ENCODE peak calls at places on chromosomes 11 and 22, in five cellular contexts. N is LoVo; F is anterior cingulate cortex; G is T-helper 2 cell; C is effector memory CD4-positive, alpha-beta T cell. Q is an unnamed sample.

GRCh38 chr11:88402192-88402715 is 64.7 kb upstream of the CTSC start:
- DNase-seq in F (no peak), G (no peak), C (no peak), N (no peak), Q (no peak)

GRCh38 chr11:1670928-1671371 is 26.0 kb upstream of the KRTAP5-6 start:
- DNase-seq in N (no peak), C (no peak), G (no peak), F (no peak), Q (no peak)

GRCh38 chr11:132941024-132941646 is 591.2 kb downstream of the OPCML start:
- DNase-seq in C (no peak), N (peak), G (no peak), F (peak), Q (no peak)

GRCh38 chr11:128244896-128245295 is 342.5 kb downstream of the ETS1 start:
- DNase-seq in N (no peak), F (no peak), C (no peak), G (no peak), Q (no peak)

GRCh38 chr22:50525991-50526848 is 822 bp upstream of the SCO2 start:
- DNase-seq in F (peak), N (peak), G (peak), C (peak), Q (peak)

GRCh38 chr11:115168229-115168671 is 336.0 kb downstream of the CADM1 start:
- DNase-seq in N (no peak), F (peak), G (no peak), C (no peak), Q (no peak)

GRCh38 chr22:31604746-31605705 is 57.0 kb downstream of the PISD start:
- DNase-seq in F (no peak), N (no peak), C (no peak), G (no peak), Q (no peak)

GRCh38 chr11:20038969-20039368 is 121.3 kb downstream of the DBX1 start:
- DNase-seq in N (no peak), C (no peak), G (no peak), F (no peak), Q (no peak)

GRCh38 chr22:22527312-22527711 is 7.2 kb upstream of the ZNF280A start:
- DNase-seq in F (no peak), C (no peak), G (no peak), N (no peak), Q (no peak)

GRCh38 chr22:38271927-38272372 is 860 bp downstream of the TMEM184B start:
- DNase-seq in C (no peak), F (no peak), N (peak), G (no peak), Q (no peak)

GRCh38 chr22:18121436-18122253 is 11.0 kb downstream of the TUBA8 start:
- DNase-seq in C (no peak), G (no peak), F (no peak), N (no peak), Q (no peak)

GRCh38 chr11:96049426-96049825 is 125.5 kb upstream of the MTMR2 start:
- DNase-seq in G (no peak), F (no peak), C (no peak), N (no peak), Q (no peak)

GRCh38 chr11:30000986-30001385 is 15.8 kb downstream of the KCNA4 start:
- DNase-seq in F (no peak), G (no peak), N (no peak), C (no peak), Q (no peak)

GRCh38 chr11:2708757-2709281 is 9.0 kb upstream of the KCNQ1OT1 start:
- DNase-seq in N (no peak), F (no peak), C (no peak), G (no peak), Q (no peak)

GRCh38 chr11:78420796-78421209 is 3.2 kb upstream of the GAB2 start:
- DNase-seq in C (no peak), G (peak), N (no peak), F (no peak), Q (no peak)

GRCh38 chr11:16596231-16596630 is 142.2 kb upstream of the C11orf58 start:
- DNase-seq in C (no peak), G (no peak), F (no peak), N (no peak), Q (no peak)

GRCh38 chr22:41620646-41621098 is at the start of gene DESI1:
- DNase-seq in G (no peak), N (no peak), F (no peak), C (no peak), Q (no peak)

GRCh38 chr11:68337399-68337835 is 25.0 kb downstream of the LRP5 start:
- DNase-seq in G (no peak), C (no peak), N (no peak), F (no peak), Q (no peak)

GRCh38 chr11:8604078-8604723 is 10.2 kb upstream of the STK33 start:
- DNase-seq in G (no peak), F (no peak), N (peak), C (no peak), Q (no peak)

GRCh38 chr11:65014146-65014960 is at the start of gene ARL2:
- DNase-seq in G (peak), N (no peak), C (peak), F (no peak), Q (no peak)

GRCh38 chr11:130718118-130718517 is 198.2 kb downstream of the SNX19 start:
- DNase-seq in G (no peak), N (no peak), F (no peak), C (no peak), Q (no peak)

GRCh38 chr11:79265756-79266322 is 175.0 kb downstream of the TENM4 start:
- DNase-seq in C (no peak), N (no peak), F (no peak), G (no peak), Q (no peak)

GRCh38 chr11:10488581-10489443 is 33.7 kb downstream of the AMPD3 start:
- DNase-seq in C (no peak), N (peak), G (no peak), F (no peak), Q (no peak)

GRCh38 chr11:72983560-72983959 is 158.6 kb downstream of the FCHSD2 start:
- DNase-seq in N (no peak), C (no peak), F (no peak), G (no peak), Q (no peak)

GRCh38 chr22:39026509-39027150 is 5.7 kb downstream of the APOBEC3D start:
- DNase-seq in N (no peak), C (no peak), G (no peak), F (no peak), Q (no peak)

GRCh38 chr11:69417211-69418085 is 64.0 kb upstream of the LINC01488 start:
- DNase-seq in C (no peak), G (no peak), N (no peak), F (no peak), Q (no peak)

GRCh38 chr22:48089601-48090331 is 1327.3 kb downstream of the TBC1D22A start:
- DNase-seq in F (no peak), C (no peak), N (no peak), G (no peak), Q (no peak)

GRCh38 chr22:19892249-19892879 is 37.7 kb upstream of the GNB1L start:
- DNase-seq in F (no peak), C (peak), G (peak), N (no peak), Q (no peak)

GRCh38 chr11:106156290-106156937 is 79.0 kb downstream of the AASDHPPT start:
- DNase-seq in F (no peak), N (peak), G (no peak), C (no peak), Q (no peak)

GRCh38 chr11:67389477-67389876 is 2.3 kb upstream of the RAD9A start:
- DNase-seq in G (peak), N (peak), F (no peak), C (no peak), Q (no peak)

GRCh38 chr11:121716060-121716459 is 263.3 kb upstream of the SORL1-AS1 start:
- DNase-seq in C (no peak), N (no peak), G (no peak), F (no peak), Q (no peak)

GRCh38 chr11:70067036-70067435 is 11.1 kb upstream of the ANO1 start:
- DNase-seq in N (no peak), C (no peak), G (no peak), F (no peak), Q (no peak)

GRCh38 chr11:76670475-76671235 is at the start of gene LRRC32:
- DNase-seq in F (no peak), G (no peak), C (peak), N (no peak), Q (no peak)

GRCh38 chr22:20536590-20537324 is 29.3 kb downstream of the MED15 start:
- DNase-seq in C (no peak), F (no peak), N (no peak), G (no peak), Q (no peak)

Q was measured in stimulated activated CD8-positive, alpha-beta memory T cell treated with anti-CD3 and anti-CD28 coated beads, Interleukin-4, amount 100 ng/mL, for 1 hour.